ENCODE peak calls at places on chromosome X, in six cellular contexts. Y, H, I, E, X and M are unnamed samples.

GRCh38 chrX:11532291-11533075 is 133.2 kb downstream of the ARHGAP6 start:
- DNase-seq in Y (no peak), H (peak; percentile 59), I (no peak), E (no peak), X (no peak), M (no peak)

GRCh38 chrX:141341341-141341740 is 99.0 kb upstream of the SPANXC start:
- DNase-seq in Y (peak; percentile 29), H (no peak), I (no peak), E (no peak), X (peak; percentile 47), M (peak; percentile 84)

GRCh38 chrX:132758778-132759177 is 199.7 kb downstream of the HS6ST2 start:
- DNase-seq in Y (no peak), H (no peak), I (no peak), E (no peak), X (no peak), M (peak; percentile 25)

GRCh38 chrX:2576793-2577192 is 76.0 kb upstream of the DHRSX start:
- DNase-seq in Y (no peak), H (peak; percentile 44), I (no peak), E (no peak), X (no peak), M (no peak)

GRCh38 chrX:140817943-140818342 is 108.4 kb downstream of the LINC00632 start:
- DNase-seq in Y (peak; percentile 35), H (peak; percentile 9), I (no peak), E (no peak), X (no peak), M (peak; percentile 17)

GRCh38 chrX:122622800-122623199 is 561.3 kb upstream of the GRIA3 start:
- DNase-seq in Y (no peak), H (no peak), I (no peak), E (no peak), X (no peak), M (no peak)

GRCh38 chrX:150062292-150063137 is 124.2 kb upstream of the EOLA2 start:
- DNase-seq in Y (peak; percentile 23), H (no peak), I (no peak), E (no peak), X (peak; percentile 36), M (no peak)

GRCh38 chrX:69027181-69028005 is 137.9 kb downstream of the PJA1 start:
- DNase-seq in Y (peak; percentile 71), H (no peak), I (no peak), E (no peak), X (no peak), M (peak; percentile 76)

GRCh38 chrX:150544222-150544787 is 24.1 kb upstream of the MTM1 start:
- DNase-seq in Y (no peak), H (peak; percentile 36), I (no peak), E (no peak), X (no peak), M (peak; percentile 4)

GRCh38 chrX:40261955-40262596 is 164.3 kb upstream of the BCOR start:
- DNase-seq in Y (peak; percentile 16), H (peak; percentile 58), I (no peak), E (no peak), X (peak; percentile 72), M (peak; percentile 32)
- H3K27ac ChIP-seq in Y (peak overlapping the region; percentile 59), H (peak overlapping the region; percentile 52), I (no peak overlapping the region), E (no peak overlapping the region), X (peak overlapping the region; percentile 79), M (peak overlapping the region; percentile 81)

DNA sequence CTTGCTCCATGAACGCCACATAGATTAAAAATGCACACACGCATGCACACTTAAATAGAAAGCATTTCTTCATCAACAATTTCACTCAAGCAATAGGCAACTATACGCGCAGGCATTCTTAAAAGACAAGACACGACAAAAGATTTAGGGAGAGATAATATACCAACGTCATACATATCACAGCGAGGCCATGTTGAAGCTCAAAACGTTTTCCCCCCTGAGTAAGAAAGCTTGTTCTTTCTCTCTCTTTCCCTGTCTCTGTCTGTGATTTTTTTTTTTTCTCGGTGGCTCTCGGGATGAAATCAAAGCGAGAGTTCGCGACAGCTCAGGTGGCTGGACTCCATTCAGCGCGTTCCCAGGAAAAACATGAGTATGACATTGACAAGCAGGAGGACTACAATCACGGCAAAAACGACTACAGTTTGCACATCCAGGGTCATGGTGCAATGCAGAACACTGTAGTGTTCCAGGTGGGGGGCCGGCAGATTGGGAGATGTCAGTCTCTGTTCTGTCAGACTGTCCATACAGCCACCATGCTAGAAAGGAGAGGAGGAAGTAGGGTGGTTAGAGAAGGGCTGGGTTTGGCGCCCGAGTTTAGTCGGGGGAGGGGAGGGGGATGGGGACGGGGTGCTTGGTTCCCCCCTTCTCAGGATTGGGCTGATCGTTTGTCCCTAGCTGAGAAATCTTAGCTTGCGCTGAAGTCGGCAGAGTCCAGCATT is 30.7 kb downstream of the ARHGEF9 start:
- DNase-seq in Y (no peak), H (no peak), I (no peak), E (peak; percentile 55), X (no peak), M (peak; percentile 17)
- H3K27ac ChIP-seq in Y (peak overlapping the region; percentile 85), H (no peak overlapping the region), I (peak overlapping the region; percentile 90), E (peak overlapping the region; percentile 95), X (peak overlapping the region; percentile 92), M (peak overlapping the region; percentile 89)

GRCh38 chrX:127879585-127879984 is 172.6 kb downstream of the ACTRT1 start:
- DNase-seq in Y (no peak), H (no peak), I (no peak), E (no peak), X (no peak), M (no peak)
- H3K27ac ChIP-seq in Y (no peak overlapping the region), H (no peak overlapping the region), I (no peak overlapping the region), E (no peak overlapping the region), X (no peak overlapping the region), M (no peak overlapping the region)

DNA sequence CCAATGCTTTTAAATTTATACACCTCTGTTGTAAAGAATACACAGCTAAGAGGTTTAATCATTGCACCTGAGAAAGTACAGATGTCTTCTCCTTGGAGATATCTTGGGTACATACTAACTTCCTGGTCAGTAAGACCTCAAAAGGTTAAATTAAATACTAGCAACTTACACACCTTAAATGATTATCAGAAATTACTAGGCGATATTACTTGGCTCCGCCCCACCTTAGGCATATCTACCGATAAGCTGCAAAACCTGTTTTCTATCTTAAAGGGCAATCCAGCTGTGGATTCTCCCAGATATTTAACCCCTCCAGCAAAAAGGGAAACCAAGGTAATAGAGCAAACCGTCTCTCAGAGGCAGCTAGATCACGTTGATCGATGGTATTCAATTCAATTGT is 819.4 kb downstream of the FAM133A start:
- DNase-seq in Y (no peak), H (no peak), I (no peak), E (no peak), X (no peak), M (no peak)
- H3K27ac ChIP-seq in Y (no peak overlapping the region), H (no peak overlapping the region), I (no peak overlapping the region), E (no peak overlapping the region), X (no peak overlapping the region), M (no peak overlapping the region)

DNA sequence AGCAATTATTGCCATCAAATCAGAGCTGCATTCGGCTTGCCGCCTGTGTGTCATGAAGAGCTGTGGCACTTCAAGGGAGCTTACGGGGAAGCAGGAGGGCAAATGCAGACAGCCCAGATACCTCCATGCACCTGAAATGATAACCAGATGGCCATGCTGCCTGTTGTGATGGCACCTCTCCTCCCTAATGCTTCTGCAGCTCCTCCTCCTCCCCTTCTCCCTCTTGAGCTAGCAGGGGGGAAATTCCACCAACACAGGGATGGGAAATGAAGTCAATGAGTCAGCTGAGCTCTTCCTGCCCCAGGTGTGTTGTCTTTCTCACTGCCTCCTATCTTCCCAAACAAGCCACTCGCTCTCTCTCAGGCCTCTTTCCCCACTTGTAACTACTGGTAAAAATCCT is 565.0 kb downstream of the BCOR start:
- DNase-seq in Y (no peak), H (no peak), I (no peak), E (no peak), X (no peak), M (no peak)
- H3K27ac ChIP-seq in Y (no peak overlapping the region), H (no peak overlapping the region), I (no peak overlapping the region), E (no peak overlapping the region), X (no peak overlapping the region), M (no peak overlapping the region)

DNA sequence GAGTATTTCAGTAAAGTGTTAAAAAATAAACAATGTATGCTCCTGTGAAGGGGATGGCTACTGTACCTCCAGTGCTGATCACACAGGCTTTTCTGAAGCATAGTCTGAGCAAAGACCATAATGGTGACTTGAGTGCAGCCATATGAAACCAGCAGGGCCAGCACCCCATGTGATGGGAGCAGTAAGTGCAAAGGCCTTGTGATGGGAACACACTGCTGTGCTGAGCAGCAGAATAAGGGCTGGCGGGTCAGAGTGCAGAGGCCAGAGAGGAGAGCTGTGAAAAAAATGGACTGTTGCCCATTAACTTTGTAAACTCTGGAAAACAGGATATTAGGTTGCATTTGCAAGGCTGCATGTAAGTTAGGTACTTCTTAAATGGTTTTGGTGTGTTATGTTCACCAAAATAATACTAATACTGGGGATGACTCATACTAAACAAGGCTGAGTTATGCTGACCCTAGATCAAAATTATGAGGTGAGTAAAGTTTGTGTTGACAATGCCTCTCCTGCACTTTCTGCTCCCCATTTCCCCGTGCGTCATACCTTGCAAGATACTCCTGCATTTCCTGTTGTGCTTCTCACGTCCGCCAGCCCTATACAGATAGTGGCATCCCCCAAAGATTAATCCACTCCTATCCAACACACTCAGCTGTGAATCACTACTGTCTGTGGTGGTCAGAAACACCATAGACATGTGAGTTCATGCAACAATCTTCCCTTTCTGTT is 67.0 kb upstream of the FAM9A start:
- DNase-seq in Y (peak; percentile 57), H (no peak), I (no peak), E (no peak), X (no peak), M (no peak)
- H3K27ac ChIP-seq in Y (peak overlapping the region; percentile 53), H (no peak overlapping the region), I (no peak overlapping the region), E (no peak overlapping the region), X (no peak overlapping the region), M (no peak overlapping the region)

DNA sequence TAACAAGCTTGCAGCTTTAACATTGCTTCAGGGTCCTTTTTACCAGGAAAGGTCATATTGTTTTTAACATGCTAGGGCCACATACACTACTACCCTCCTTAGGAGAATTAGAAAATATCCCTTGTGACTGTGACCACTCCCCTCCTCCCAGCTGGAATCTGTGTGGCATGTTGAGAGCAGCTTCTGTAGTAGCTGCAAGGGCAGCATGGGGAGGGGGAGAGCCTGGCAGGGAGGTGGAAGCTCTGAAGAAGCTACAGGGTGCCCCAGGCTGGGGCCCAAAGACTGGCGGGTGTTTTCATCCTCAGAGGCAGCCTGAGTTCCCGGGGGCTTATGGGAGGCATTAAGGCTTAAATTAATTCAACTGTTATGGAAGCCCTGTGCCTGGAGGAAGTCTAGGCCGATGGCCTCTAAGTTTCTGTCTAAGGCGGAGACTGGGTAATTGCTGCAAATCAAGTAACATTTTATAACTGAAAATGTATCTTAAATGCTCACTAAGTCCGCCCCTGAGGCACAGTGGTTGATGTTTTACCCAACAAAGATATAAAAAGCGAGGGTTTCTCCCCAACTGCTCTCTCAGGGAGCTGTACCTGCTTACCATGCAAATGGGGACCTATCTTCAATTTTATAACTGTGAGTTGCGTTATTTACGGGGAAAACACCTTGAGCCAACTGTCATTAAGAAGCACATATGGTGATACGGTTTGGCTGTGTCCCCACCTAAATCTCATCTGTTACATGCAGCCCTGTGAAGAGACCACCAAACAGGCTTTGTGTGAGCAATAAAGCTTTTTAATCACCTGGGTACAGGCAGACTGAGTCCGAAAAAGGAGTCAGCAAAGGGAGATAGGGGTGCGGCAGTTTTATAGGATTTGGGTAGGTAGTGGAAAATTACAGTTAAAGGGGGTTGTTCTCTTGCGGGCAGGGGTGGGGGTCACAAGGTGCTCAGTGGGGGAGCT is 37.4 kb upstream of the STS start:
- DNase-seq in Y (no peak), H (no peak), I (peak; percentile 68), E (no peak), X (no peak), M (peak; percentile 42)
- H3K27ac ChIP-seq in Y (no peak overlapping the region), H (no peak overlapping the region), I (peak overlapping the region; percentile 99), E (no peak overlapping the region), X (no peak overlapping the region), M (peak overlapping the region; percentile 39)